ENCODE peak calls at places on chromosomes 11 and 22, in ten cellular contexts. A is tibial artery; U is adrenal gland; J is endothelial cell of umbilical vein; B is OCI-LY7; Y is upper lobe of right lung; K is CD4-positive, CD25-positive, alpha-beta regulatory T cell; M is CD8-positive, alpha-beta memory T cell; G is K562; I is brain microvascular endothelial cell. T is an unnamed sample.
A peak's percentile ranks its signal among the peaks of the same experiment; 100 is the strongest.

GRCh38 chr11:120180571-120181445 is 30.0 kb upstream of the OAF start:
- DNase-seq in J (peak; percentile 42), U (peak; percentile 26), Y (peak; percentile 31), M (no peak), K (no peak), I (peak; percentile 31), G (peak; percentile 9), A (peak; percentile 48), B (no peak), T (no peak)

GRCh38 chr11:34028407-34028804 is 23.1 kb upstream of the CAPRIN1 start:
- DNase-seq in A (no peak), G (no peak), U (no peak), I (no peak), M (no peak), Y (no peak), K (no peak), B (no peak), J (no peak), T (no peak)

GRCh38 chr11:33790088-33790487 is 15.8 kb upstream of the FBXO3 start:
- DNase-seq in B (no peak), K (no peak), M (no peak), A (no peak), G (no peak), U (no peak), J (no peak), Y (no peak), I (no peak), T (no peak)

GRCh38 chr11:124670732-124671131 is 2.8 kb downstream of the SIAE start:
- DNase-seq in I (no peak), J (no peak), U (no peak), G (peak; percentile 16), B (peak; percentile 51), A (no peak), Y (no peak), K (peak; percentile 42), M (peak; percentile 56), T (peak; percentile 84)

GRCh38 chr11:84398017-84398626 is 1112.0 kb upstream of the CCDC90B start:
- DNase-seq in B (peak; percentile 26), M (no peak), J (no peak), U (peak; percentile 24), I (peak; percentile 36), K (no peak), Y (no peak), G (no peak), A (no peak), T (no peak)

GRCh38 chr11:8873966-8874365 is 37.0 kb upstream of the AKIP1 start:
- DNase-seq in J (no peak), K (no peak), M (no peak), U (no peak), A (no peak), G (no peak), I (no peak), B (no peak), Y (no peak), T (no peak)

GRCh38 chr11:30329150-30329940 is 6.4 kb downstream of the ARL14EP start:
- DNase-seq in A (no peak), Y (no peak), U (no peak), I (no peak), J (no peak), K (no peak), G (no peak), M (no peak), B (no peak), T (no peak)

GRCh38 chr22:24768537-24769374 is 5.8 kb downstream of the PIWIL3 start:
- DNase-seq in B (peak; percentile 50), M (peak; percentile 50), G (peak; percentile 67), A (no peak), K (peak; percentile 19), I (peak; percentile 39), J (peak; percentile 49), Y (no peak), U (peak; percentile 72), T (peak; percentile 48)

GRCh38 chr11:116925050-116925449 is 87.6 kb upstream of the APOA1 start:
- DNase-seq in Y (no peak), I (no peak), K (no peak), U (no peak), G (no peak), M (no peak), J (no peak), B (peak; percentile 79), A (no peak), T (no peak)

GRCh38 chr11:106127604-106128003 is 50.1 kb downstream of the AASDHPPT start:
- DNase-seq in U (no peak), K (no peak), I (no peak), G (no peak), Y (no peak), A (no peak), B (no peak), M (no peak), J (no peak), T (no peak)

GRCh38 chr11:106121570-106122320 is 44.3 kb downstream of the AASDHPPT start:
- DNase-seq in G (no peak), K (no peak), J (no peak), B (no peak), U (no peak), Y (no peak), I (no peak), A (no peak), M (no peak), T (no peak)
- H3K27ac ChIP-seq in G (no peak overlapping the region), K (no peak overlapping the region), J (no peak overlapping the region), B (no peak overlapping the region), U (no peak overlapping the region), Y (no peak overlapping the region), I (no peak overlapping the region), A (no peak overlapping the region), M (no peak overlapping the region), T (no peak overlapping the region)

DNA sequence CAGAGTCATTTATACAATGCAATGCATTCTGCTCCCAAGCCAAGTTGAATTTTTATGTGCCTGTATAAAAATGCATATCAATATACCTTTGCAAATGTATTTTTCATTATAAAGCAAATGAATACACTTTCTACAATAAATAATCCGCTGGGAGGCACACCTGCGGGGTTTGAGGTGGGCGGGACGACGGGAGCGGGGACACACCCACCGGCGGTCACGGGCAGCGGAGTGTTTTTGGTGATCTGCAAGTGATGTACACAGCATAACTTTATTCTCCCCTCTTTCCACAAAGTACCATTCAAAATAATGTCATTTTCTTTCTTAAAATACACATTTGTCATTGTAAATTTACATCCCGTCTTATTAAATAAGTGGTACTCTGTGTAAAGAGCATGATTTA is 54.1 kb downstream of the BRD1 start:
- DNase-seq in A (no peak), B (no peak), U (no peak), Y (no peak), M (no peak), K (no peak), G (no peak), I (no peak), J (no peak), T (no peak)
- H3K36me3 ChIP-seq in A (peaks cover 70% of the 10 kb centered on the region), B (peaks cover 58% of the 10 kb centered on the region), U (no peaks in the 10 kb centered on the region), Y (peaks cover 61% of the 10 kb centered on the region), M (peaks cover 25% of the 10 kb centered on the region), K (peaks cover 51% of the 10 kb centered on the region), G (peaks cover 33% of the 10 kb centered on the region), I (peaks cover 38% of the 10 kb centered on the region), J (peaks cover 32% of the 10 kb centered on the region), T (peaks cover 58% of the 10 kb centered on the region)

GRCh38 chr22:42996646-42997365 is 18.1 kb downstream of the PACSIN2 start:
- DNase-seq in J (no peak), A (peak; percentile 76), U (peak; percentile 55), I (no peak), Y (no peak), B (no peak), M (no peak), K (no peak), G (no peak), T (no peak)
- H3K27ac ChIP-seq in J (no peak overlapping the region), A (peak overlapping the region; percentile 87), U (peak overlapping the region; percentile 87), I (no peak overlapping the region), Y (peak overlapping the region; percentile 77), B (no peak overlapping the region), M (no peak overlapping the region), K (no peak overlapping the region), G (no peak overlapping the region), T (no peak overlapping the region)

GRCh38 chr22:31583861-31584485 is 78.0 kb downstream of the PISD start:
- DNase-seq in Y (no peak), M (no peak), B (no peak), U (no peak), J (peak; percentile 45), A (no peak), K (no peak), G (no peak), I (peak; percentile 53), T (no peak)
- H3K36me3 ChIP-seq in Y (peaks cover 20% of the 10 kb centered on the region), M (peaks cover 35% of the 10 kb centered on the region), B (peaks cover 82% of the 10 kb centered on the region), U (no peaks in the 10 kb centered on the region), J (no peaks in the 10 kb centered on the region), A (peaks cover 76% of the 10 kb centered on the region), K (peaks cover 49% of the 10 kb centered on the region), G (peaks cover 19% of the 10 kb centered on the region), I (no peaks in the 10 kb centered on the region), T (peaks cover 65% of the 10 kb centered on the region)

GRCh38 chr22:38299001-38299651 is 18.1 kb downstream of the CSNK1E start:
- DNase-seq in K (no peak), G (no peak), U (no peak), M (no peak), Y (no peak), B (no peak), J (no peak), I (no peak), A (no peak), T (no peak)

GRCh38 chr22:38299758-38300157 is 17.5 kb downstream of the CSNK1E start:
- DNase-seq in I (no peak), U (no peak), G (no peak), J (no peak), A (no peak), K (no peak), M (no peak), B (no peak), Y (no peak), T (no peak)

GRCh38 chr22:38302906-38303305 is 14.3 kb downstream of the CSNK1E start:
- DNase-seq in M (no peak), B (no peak), K (no peak), U (no peak), G (no peak), J (no peak), I (no peak), A (no peak), Y (no peak), T (no peak)

GRCh38 chr22:38298312-38299000 is 18.8 kb downstream of the CSNK1E start:
- DNase-seq in A (no peak), I (peak; percentile 97), M (no peak), Y (no peak), U (no peak), B (peak; percentile 53), K (peak; percentile 32), G (no peak), J (no peak), T (peak; percentile 46)

DNA sequence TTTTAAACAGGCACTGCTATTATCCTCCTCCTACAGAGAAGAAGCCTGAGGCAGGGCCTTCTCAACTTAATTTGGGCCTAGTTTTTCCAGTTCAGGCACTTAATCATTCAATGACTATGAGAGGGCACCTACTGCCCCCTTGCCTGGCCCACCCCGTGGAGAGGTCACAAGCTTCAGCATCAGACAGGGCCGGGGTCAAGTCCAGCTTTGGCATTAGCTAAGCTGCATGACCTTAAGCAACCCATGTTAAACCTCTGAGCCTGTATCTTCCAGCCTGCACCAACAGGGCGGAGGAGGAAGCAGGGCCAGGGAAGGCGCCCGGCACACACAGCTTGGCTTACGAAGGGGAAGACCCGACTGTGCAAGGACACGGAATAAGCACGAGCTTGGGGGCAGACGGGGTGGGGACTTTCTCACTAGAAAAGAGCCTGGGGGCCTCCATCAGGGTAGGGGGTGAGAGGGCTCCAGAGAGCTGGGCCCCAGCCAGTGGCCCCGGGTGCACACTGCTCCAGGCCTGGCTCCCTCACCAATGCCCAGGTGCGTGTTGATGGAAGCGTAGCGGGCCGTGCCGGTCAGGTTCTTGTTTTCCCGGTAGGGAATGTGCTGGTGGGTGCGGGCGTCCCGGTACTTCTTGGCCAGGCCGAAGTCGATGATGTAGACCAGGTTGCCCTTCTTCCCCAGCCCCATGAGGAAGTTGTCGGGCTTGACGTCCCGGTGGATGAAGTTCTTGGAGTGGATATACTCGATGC is 16.9 kb downstream of the CSNK1E start:
- DNase-seq in J (no peak), G (no peak), K (no peak), B (no peak), M (no peak), A (no peak), U (no peak), Y (no peak), I (no peak), T (no peak)
- H3K27ac ChIP-seq in J (no peak overlapping the region), G (no peak overlapping the region), K (no peak overlapping the region), B (no peak overlapping the region), M (no peak overlapping the region), A (no peak overlapping the region), U (no peak overlapping the region), Y (no peak overlapping the region), I (no peak overlapping the region), T (no peak overlapping the region)